ENCODE peak calls at places on chromosomes 5 and 9, in eight cellular contexts. S, A, P, R, B, H, W and Z are unnamed samples.

GRCh38 chr5:32783658-32784057 is 72.5 kb downstream of the NPR3 start:
- DNase-seq in S (no peak), A (no peak), P (no peak), R (no peak), B (no peak), H (no peak), W (no peak), Z (no peak)

GRCh38 chr5:127650022-127650421 is 1.1 kb downstream of the CTXN3 start:
- DNase-seq in S (no peak), A (peak; percentile 34), P (no peak), R (peak; percentile 5), B (peak; percentile 50), H (no peak), W (no peak), Z (no peak)

GRCh38 chr9:38421498-38422211 is 2.6 kb downstream of the IGFBPL1 start:
- DNase-seq in S (no peak), A (no peak), P (peak; percentile 76), R (no peak), B (peak; percentile 85), H (no peak), W (peak; percentile 22), Z (no peak)

GRCh38 chr5:1526681-1527131 is 2.9 kb upstream of the LPCAT1 start:
- DNase-seq in S (no peak), A (no peak), P (no peak), R (no peak), B (no peak), H (no peak), W (peak; percentile 6), Z (no peak)

GRCh38 chr9:99919930-99920329 is 13.5 kb downstream of the STX17 start:
- DNase-seq in S (no peak), A (no peak), P (no peak), R (no peak), B (peak; percentile 26), H (no peak), W (no peak), Z (no peak)

GRCh38 chr9:134592018-134592818 is 49.4 kb upstream of the COL5A1 start:
- DNase-seq in S (peak; percentile 46), A (no peak), P (no peak), R (peak; percentile 94), B (no peak), H (no peak), W (no peak), Z (no peak)

GRCh38 chr5:2919310-2920018 is 168.0 kb upstream of the IRX2 start:
- DNase-seq in S (no peak), A (no peak), P (no peak), R (no peak), B (no peak), H (no peak), W (no peak), Z (no peak)

GRCh38 chr5:109455598-109456096 is 45.9 kb upstream of the PJA2 start:
- DNase-seq in S (no peak), A (peak; percentile 71), P (no peak), R (peak; percentile 99), B (no peak), H (peak; percentile 17), W (no peak), Z (no peak)

GRCh38 chr9:77016111-77016525 is 3.3 kb upstream of the FOXB2 start:
- DNase-seq in S (no peak), A (no peak), P (peak; percentile 54), R (no peak), B (no peak), H (no peak), W (peak; percentile 56), Z (no peak)

GRCh38 chr9:137078701-137079400 is 1.5 kb downstream of the UAP1L1 start:
- DNase-seq in S (no peak), A (no peak), P (no peak), R (no peak), B (peak; percentile 80), H (no peak), W (peak; percentile 58), Z (no peak)

GRCh38 chr5:31361234-31361633 is 167.7 kb downstream of the CDH6 start:
- DNase-seq in S (no peak), A (no peak), P (no peak), R (peak; percentile 91), B (no peak), H (no peak), W (no peak), Z (no peak)

GRCh38 chr9:124415852-124416484 is 726 bp upstream of the PSMB7 start:
- DNase-seq in S (no peak), A (no peak), P (no peak), R (no peak), B (peak; percentile 43), H (no peak), W (peak; percentile 52), Z (no peak)

GRCh38 chr9:105651806-105652205 is 10.5 kb upstream of the TAL2 start:
- DNase-seq in S (no peak), A (no peak), P (peak; percentile 24), R (no peak), B (peak; percentile 78), H (no peak), W (no peak), Z (no peak)

GRCh38 chr5:143245929-143246561 is 157.4 kb downstream of the NR3C1 start:
- DNase-seq in S (no peak), A (no peak), P (peak; percentile 27), R (peak; percentile 95), B (peak; percentile 20), H (no peak), W (no peak), Z (no peak)

GRCh38 chr5:165502893-165503696 is 1997.7 kb downstream of the MAT2B start:
- DNase-seq in S (no peak), A (no peak), P (no peak), R (no peak), B (no peak), H (no peak), W (no peak), Z (no peak)

GRCh38 chr9:126705767-126706697 is 92.3 kb downstream of the LMX1B start:
- DNase-seq in S (peak; percentile 64), A (peak; percentile 53), P (peak; percentile 15), R (peak; percentile 26), B (peak; percentile 62), H (peak; percentile 56), W (peak; percentile 91), Z (no peak)

GRCh38 chr5:103721183-103721582 is 158.6 kb upstream of the NUDT12 start:
- DNase-seq in S (no peak), A (no peak), P (no peak), R (no peak), B (no peak), H (no peak), W (no peak), Z (no peak)

GRCh38 chr5:54756796-54757402 is 228.5 kb downstream of the ESM1 start:
- DNase-seq in S (no peak), A (no peak), P (no peak), R (peak; percentile 20), B (no peak), H (no peak), W (no peak), Z (no peak)

GRCh38 chr9:10867194-10867593 is 254.4 kb upstream of the PTPRD start:
- DNase-seq in S (no peak), A (no peak), P (no peak), R (no peak), B (no peak), H (no peak), W (no peak), Z (no peak)

GRCh38 chr9:130356877-130357584 is 87.7 kb upstream of the ASS1 start:
- DNase-seq in S (no peak), A (no peak), P (no peak), R (no peak), B (no peak), H (no peak), W (no peak), Z (no peak)

GRCh38 chr5:39231705-39232525 is 12.6 kb upstream of the FYB1 start:
- DNase-seq in S (no peak), A (no peak), P (no peak), R (peak; percentile 23), B (no peak), H (peak; percentile 80), W (no peak), Z (no peak)

GRCh38 chr5:58085800-58086199 is 374.1 kb downstream of the PLK2 start:
- DNase-seq in S (no peak), A (peak; percentile 18), P (no peak), R (peak; percentile 38), B (no peak), H (no peak), W (no peak), Z (no peak)

GRCh38 chr5:96297867-96298266 is 135.2 kb downstream of the PCSK1 start:
- DNase-seq in S (no peak), A (no peak), P (no peak), R (peak; percentile 96), B (no peak), H (peak; percentile 54), W (no peak), Z (no peak)

GRCh38 chr5:39473156-39473779 is 48.5 kb upstream of the DAB2 start:
- DNase-seq in S (no peak), A (no peak), P (no peak), R (peak; percentile 89), B (no peak), H (no peak), W (no peak), Z (no peak)

GRCh38 chr5:179268966-179269693 is 76.1 kb downstream of the ADAMTS2 start:
- DNase-seq in S (no peak), A (no peak), P (no peak), R (peak; percentile 76), B (no peak), H (no peak), W (no peak), Z (no peak)

GRCh38 chr5:65791721-65792698 is 70.0 kb downstream of the NLN start:
- DNase-seq in S (no peak), A (no peak), P (no peak), R (no peak), B (no peak), H (no peak), W (no peak), Z (no peak)

GRCh38 chr9:4315582-4316215 is 15.8 kb upstream of the GLIS3 start:
- DNase-seq in S (peak; percentile 79), A (peak; percentile 74), P (peak; percentile 79), R (peak; percentile 83), B (peak; percentile 77), H (peak; percentile 74), W (peak; percentile 84), Z (peak; percentile 56)

GRCh38 chr5:143243103-143243502 is 160.4 kb downstream of the NR3C1 start:
- DNase-seq in S (no peak), A (no peak), P (no peak), R (no peak), B (no peak), H (no peak), W (no peak), Z (no peak)

GRCh38 chr9:73219985-73220626 is 68.4 kb downstream of the ANXA1 start:
- DNase-seq in S (no peak), A (no peak), P (no peak), R (peak; percentile 98), B (no peak), H (peak; percentile 33), W (no peak), Z (no peak)

GRCh38 chr5:73496984-73497457 is 1.2 kb upstream of the BTF3 start:
- DNase-seq in S (no peak), A (no peak), P (peak; percentile 76), R (peak; percentile 76), B (peak; percentile 77), H (peak; percentile 17), W (no peak), Z (peak; percentile 90)

GRCh38 chr5:67160985-67161384 is 35.6 kb downstream of the CD180 start:
- DNase-seq in S (no peak), A (no peak), P (no peak), R (peak; percentile 47), B (no peak), H (peak; percentile 79), W (no peak), Z (peak; percentile 57)

GRCh38 chr5:74028976-74029375 is 403.0 kb downstream of the ARHGEF28 start:
- DNase-seq in S (no peak), A (no peak), P (no peak), R (no peak), B (no peak), H (no peak), W (no peak), Z (no peak)

GRCh38 chr5:160506006-160507004 is 84.7 kb downstream of the PTTG1 start:
- DNase-seq in S (no peak), A (peak; percentile 26), P (peak; percentile 5), R (peak; percentile 32), B (peak; percentile 2), H (peak; percentile 86), W (peak; percentile 56), Z (no peak)

GRCh38 chr5:58450811-58451629 is 8.9 kb downstream of the PLK2 start:
- DNase-seq in S (no peak), A (no peak), P (no peak), R (no peak), B (no peak), H (no peak), W (no peak), Z (no peak)